ENCODE peak calls at places on chromosome X, in four cellular contexts. One of them, this sample, is unnamed.

GRCh38 chrX:53266914-53267313 is 14.5 kb downstream of the IQSEC2 start:
- DNase-seq in hepatic stellate cell: no peak
- DNase-seq in retinal pigment epithelial cell: no peak
- DNase-seq in activated T-helper 1 cell treated with anti-CD3 and anti-CD28 coated beads, Interleukin-2, amount 50 U/mL, for 16 hours: no peak
- DNase-seq in this sample: no peak

GRCh38 chrX:20217279-20217678 is 49.4 kb downstream of the RPS6KA3 start:
- DNase-seq in hepatic stellate cell: peak
- DNase-seq in retinal pigment epithelial cell: no peak
- DNase-seq in activated T-helper 1 cell treated with anti-CD3 and anti-CD28 coated beads, Interleukin-2, amount 50 U/mL, for 16 hours: no peak
- DNase-seq in this sample: no peak

GRCh38 chrX:21838937-21839333 is 482 bp upstream of the MBTPS2 start:
- DNase-seq in hepatic stellate cell: no peak
- DNase-seq in retinal pigment epithelial cell: no peak
- DNase-seq in activated T-helper 1 cell treated with anti-CD3 and anti-CD28 coated beads, Interleukin-2, amount 50 U/mL, for 16 hours: no peak
- DNase-seq in this sample: no peak

GRCh38 chrX:386768-387575 is at the start of gene PPP2R3B:
- DNase-seq in hepatic stellate cell: peak
- DNase-seq in retinal pigment epithelial cell: peak
- DNase-seq in activated T-helper 1 cell treated with anti-CD3 and anti-CD28 coated beads, Interleukin-2, amount 50 U/mL, for 16 hours: peak
- DNase-seq in this sample: peak

GRCh38 chrX:97322401-97322800 is 438.7 kb downstream of the RPA4 start:
- DNase-seq in hepatic stellate cell: peak
- DNase-seq in retinal pigment epithelial cell: no peak
- DNase-seq in activated T-helper 1 cell treated with anti-CD3 and anti-CD28 coated beads, Interleukin-2, amount 50 U/mL, for 16 hours: no peak
- DNase-seq in this sample: no peak

GRCh38 chrX:23752740-23753435 is 9.8 kb upstream of the ACOT9 start:
- DNase-seq in hepatic stellate cell: peak
- DNase-seq in retinal pigment epithelial cell: peak
- DNase-seq in activated T-helper 1 cell treated with anti-CD3 and anti-CD28 coated beads, Interleukin-2, amount 50 U/mL, for 16 hours: no peak
- DNase-seq in this sample: peak

GRCh38 chrX:8845060-8845459 is 43.9 kb upstream of the FAM9A start:
- DNase-seq in hepatic stellate cell: peak
- DNase-seq in retinal pigment epithelial cell: no peak
- DNase-seq in activated T-helper 1 cell treated with anti-CD3 and anti-CD28 coated beads, Interleukin-2, amount 50 U/mL, for 16 hours: no peak
- DNase-seq in this sample: no peak

GRCh38 chrX:136586386-136586785 is 54.4 kb downstream of the VGLL1 start:
- DNase-seq in hepatic stellate cell: no peak
- DNase-seq in retinal pigment epithelial cell: peak
- DNase-seq in activated T-helper 1 cell treated with anti-CD3 and anti-CD28 coated beads, Interleukin-2, amount 50 U/mL, for 16 hours: no peak
- DNase-seq in this sample: no peak

GRCh38 chrX:140040397-140040796 is 75.1 kb upstream of the CXorf66 start:
- DNase-seq in hepatic stellate cell: no peak
- DNase-seq in retinal pigment epithelial cell: peak
- DNase-seq in activated T-helper 1 cell treated with anti-CD3 and anti-CD28 coated beads, Interleukin-2, amount 50 U/mL, for 16 hours: no peak
- DNase-seq in this sample: no peak

GRCh38 chrX:119870626-119871131 is 854 bp downstream of the RNF113A start:
- DNase-seq in hepatic stellate cell: peak
- DNase-seq in retinal pigment epithelial cell: no peak
- DNase-seq in activated T-helper 1 cell treated with anti-CD3 and anti-CD28 coated beads, Interleukin-2, amount 50 U/mL, for 16 hours: no peak
- DNase-seq in this sample: peak

GRCh38 chrX:112011376-112011775 is 71.2 kb downstream of the TRPC5 start:
- DNase-seq in hepatic stellate cell: no peak
- DNase-seq in retinal pigment epithelial cell: no peak
- DNase-seq in activated T-helper 1 cell treated with anti-CD3 and anti-CD28 coated beads, Interleukin-2, amount 50 U/mL, for 16 hours: no peak
- DNase-seq in this sample: no peak

GRCh38 chrX:130321550-130321949 is 18.2 kb upstream of the SLC25A14 start:
- DNase-seq in hepatic stellate cell: no peak
- DNase-seq in retinal pigment epithelial cell: no peak
- DNase-seq in activated T-helper 1 cell treated with anti-CD3 and anti-CD28 coated beads, Interleukin-2, amount 50 U/mL, for 16 hours: no peak
- DNase-seq in this sample: no peak

GRCh38 chrX:67587946-67588624 is 44.3 kb downstream of the AR start:
- DNase-seq in hepatic stellate cell: no peak
- DNase-seq in retinal pigment epithelial cell: no peak
- DNase-seq in activated T-helper 1 cell treated with anti-CD3 and anti-CD28 coated beads, Interleukin-2, amount 50 U/mL, for 16 hours: no peak
- DNase-seq in this sample: peak